ENCODE peak calls at places on chromosomes 11 and 22, in ten cellular contexts. One of them, this sample, is unnamed.

GRCh38 chr11:62546244-62546936 is at the start of gene AHNAK:
- DNase-seq in thoracic aorta: no peak
- DNase-seq in uterus: peak
- DNase-seq in mucosa of descending colon: peak
- DNase-seq in adrenal gland: peak
- DNase-seq in fibroblast of lung: peak
- DNase-seq in HFF-Myc: no peak
- DNase-seq in cardiac muscle cell: peak
- DNase-seq in GM12865: peak
- DNase-seq in AG04450: no peak
- DNase-seq in this sample: no peak

GRCh38 chr22:48052621-48052890 is 1290.1 kb downstream of the TBC1D22A start:
- DNase-seq in mucosa of descending colon: no peak
- DNase-seq in adrenal gland: no peak
- DNase-seq in cardiac muscle cell: no peak
- DNase-seq in thoracic aorta: no peak
- DNase-seq in GM12865: no peak
- DNase-seq in uterus: no peak
- DNase-seq in HFF-Myc: no peak
- DNase-seq in AG04450: no peak
- DNase-seq in fibroblast of lung: no peak
- DNase-seq in this sample: no peak

GRCh38 chr11:34346551-34346950 is 11.3 kb downstream of the ABTB2 start:
- DNase-seq in GM12865: no peak
- DNase-seq in HFF-Myc: no peak
- DNase-seq in fibroblast of lung: peak
- DNase-seq in mucosa of descending colon: no peak
- DNase-seq in AG04450: no peak
- DNase-seq in uterus: no peak
- DNase-seq in cardiac muscle cell: peak
- DNase-seq in adrenal gland: peak
- DNase-seq in thoracic aorta: no peak
- DNase-seq in this sample: no peak

GRCh38 chr11:86629070-86629706 is 43.2 kb downstream of the ME3 start:
- DNase-seq in uterus: peak
- DNase-seq in thoracic aorta: no peak
- DNase-seq in AG04450: no peak
- DNase-seq in HFF-Myc: no peak
- DNase-seq in cardiac muscle cell: peak
- DNase-seq in mucosa of descending colon: peak
- DNase-seq in fibroblast of lung: no peak
- DNase-seq in adrenal gland: peak
- DNase-seq in GM12865: no peak
- DNase-seq in this sample: no peak

GRCh38 chr11:13101836-13102574 is 92.9 kb downstream of the RASSF10 start:
- DNase-seq in uterus: no peak
- DNase-seq in mucosa of descending colon: no peak
- DNase-seq in fibroblast of lung: no peak
- DNase-seq in GM12865: no peak
- DNase-seq in thoracic aorta: no peak
- DNase-seq in cardiac muscle cell: no peak
- DNase-seq in adrenal gland: no peak
- DNase-seq in AG04450: no peak
- DNase-seq in HFF-Myc: no peak
- DNase-seq in this sample: no peak

GRCh38 chr11:33910261-33910959 is 18.5 kb upstream of the LMO2 start:
- DNase-seq in uterus: peak
- DNase-seq in HFF-Myc: no peak
- DNase-seq in cardiac muscle cell: no peak
- DNase-seq in GM12865: no peak
- DNase-seq in thoracic aorta: no peak
- DNase-seq in AG04450: no peak
- DNase-seq in adrenal gland: no peak
- DNase-seq in fibroblast of lung: peak
- DNase-seq in mucosa of descending colon: no peak
- DNase-seq in this sample: no peak

GRCh38 chr11:4922304-4922703 is 1.8 kb downstream of the OR51G1 start:
- DNase-seq in HFF-Myc: no peak
- DNase-seq in thoracic aorta: no peak
- DNase-seq in GM12865: no peak
- DNase-seq in fibroblast of lung: no peak
- DNase-seq in cardiac muscle cell: no peak
- DNase-seq in AG04450: no peak
- DNase-seq in adrenal gland: no peak
- DNase-seq in mucosa of descending colon: no peak
- DNase-seq in uterus: no peak
- DNase-seq in this sample: no peak

GRCh38 chr11:59174664-59175033 is 2.7 kb downstream of the DTX4 start:
- DNase-seq in cardiac muscle cell: peak
- DNase-seq in AG04450: no peak
- DNase-seq in uterus: no peak
- DNase-seq in HFF-Myc: no peak
- DNase-seq in fibroblast of lung: peak
- DNase-seq in mucosa of descending colon: peak
- DNase-seq in adrenal gland: no peak
- DNase-seq in thoracic aorta: no peak
- DNase-seq in GM12865: peak
- DNase-seq in this sample: peak

GRCh38 chr11:72240461-72241289 is 3.3 kb downstream of the PHOX2A start:
- DNase-seq in fibroblast of lung: peak
- DNase-seq in uterus: no peak
- DNase-seq in adrenal gland: no peak
- DNase-seq in thoracic aorta: no peak
- DNase-seq in cardiac muscle cell: peak
- DNase-seq in GM12865: no peak
- DNase-seq in HFF-Myc: no peak
- DNase-seq in mucosa of descending colon: no peak
- DNase-seq in AG04450: no peak
- DNase-seq in this sample: no peak

GRCh38 chr22:19761022-19761499 is 483 bp downstream of the TBX1 start:
- DNase-seq in fibroblast of lung: no peak
- DNase-seq in HFF-Myc: no peak
- DNase-seq in thoracic aorta: no peak
- DNase-seq in mucosa of descending colon: no peak
- DNase-seq in adrenal gland: no peak
- DNase-seq in GM12865: no peak
- DNase-seq in cardiac muscle cell: no peak
- DNase-seq in AG04450: no peak
- DNase-seq in uterus: no peak
- DNase-seq in this sample: no peak

GRCh38 chr22:20422271-20422958 is 15.2 kb downstream of the SCARF2 start:
- DNase-seq in mucosa of descending colon: no peak
- DNase-seq in cardiac muscle cell: peak
- DNase-seq in GM12865: no peak
- DNase-seq in AG04450: no peak
- DNase-seq in adrenal gland: no peak
- DNase-seq in thoracic aorta: no peak
- DNase-seq in uterus: no peak
- DNase-seq in HFF-Myc: peak
- DNase-seq in fibroblast of lung: peak
- DNase-seq in this sample: no peak

GRCh38 chr11:20156876-20157613 is 3.2 kb downstream of the DBX1 start:
- DNase-seq in GM12865: peak
- DNase-seq in fibroblast of lung: no peak
- DNase-seq in thoracic aorta: no peak
- DNase-seq in AG04450: no peak
- DNase-seq in cardiac muscle cell: no peak
- DNase-seq in mucosa of descending colon: peak
- DNase-seq in adrenal gland: no peak
- DNase-seq in uterus: no peak
- DNase-seq in HFF-Myc: no peak
- DNase-seq in this sample: no peak

GRCh38 chr22:30245181-30245984 is 1.2 kb downstream of the LIF start:
- DNase-seq in GM12865: peak
- DNase-seq in uterus: no peak
- DNase-seq in fibroblast of lung: no peak
- DNase-seq in adrenal gland: no peak
- DNase-seq in thoracic aorta: no peak
- DNase-seq in AG04450: no peak
- DNase-seq in mucosa of descending colon: peak
- DNase-seq in HFF-Myc: no peak
- DNase-seq in cardiac muscle cell: no peak
- DNase-seq in this sample: no peak

GRCh38 chr22:19213496-19214473 is 35.2 kb upstream of the SLC25A1 start:
- DNase-seq in GM12865: no peak
- DNase-seq in adrenal gland: no peak
- DNase-seq in HFF-Myc: peak
- DNase-seq in fibroblast of lung: no peak
- DNase-seq in mucosa of descending colon: no peak
- DNase-seq in thoracic aorta: no peak
- DNase-seq in uterus: no peak
- DNase-seq in AG04450: peak
- DNase-seq in cardiac muscle cell: peak
- DNase-seq in this sample: no peak

GRCh38 chr11:134539285-134539684 is 127.2 kb upstream of the B3GAT1 start:
- DNase-seq in HFF-Myc: no peak
- DNase-seq in fibroblast of lung: no peak
- DNase-seq in mucosa of descending colon: no peak
- DNase-seq in cardiac muscle cell: no peak
- DNase-seq in GM12865: no peak
- DNase-seq in uterus: no peak
- DNase-seq in thoracic aorta: no peak
- DNase-seq in AG04450: no peak
- DNase-seq in adrenal gland: no peak
- DNase-seq in this sample: no peak

GRCh38 chr22:36239150-36239400 is 252 bp downstream of the APOL2 start:
- DNase-seq in AG04450: no peak
- DNase-seq in uterus: no peak
- DNase-seq in HFF-Myc: no peak
- DNase-seq in fibroblast of lung: no peak
- DNase-seq in thoracic aorta: no peak
- DNase-seq in cardiac muscle cell: no peak
- DNase-seq in mucosa of descending colon: no peak
- DNase-seq in GM12865: peak
- DNase-seq in adrenal gland: no peak
- DNase-seq in this sample: no peak
- H3K4me3 ChIP-seq in AG04450: peak
- H3K4me3 ChIP-seq in uterus: peak
- H3K4me3 ChIP-seq in HFF-Myc: peak
- H3K4me3 ChIP-seq in fibroblast of lung: peak
- H3K4me3 ChIP-seq in thoracic aorta: peak
- H3K4me3 ChIP-seq in cardiac muscle cell: peak
- H3K4me3 ChIP-seq in mucosa of descending colon: peak
- H3K4me3 ChIP-seq in GM12865: peak
- H3K4me3 ChIP-seq in adrenal gland: peak
- H3K4me3 ChIP-seq in this sample: peak

DNA sequence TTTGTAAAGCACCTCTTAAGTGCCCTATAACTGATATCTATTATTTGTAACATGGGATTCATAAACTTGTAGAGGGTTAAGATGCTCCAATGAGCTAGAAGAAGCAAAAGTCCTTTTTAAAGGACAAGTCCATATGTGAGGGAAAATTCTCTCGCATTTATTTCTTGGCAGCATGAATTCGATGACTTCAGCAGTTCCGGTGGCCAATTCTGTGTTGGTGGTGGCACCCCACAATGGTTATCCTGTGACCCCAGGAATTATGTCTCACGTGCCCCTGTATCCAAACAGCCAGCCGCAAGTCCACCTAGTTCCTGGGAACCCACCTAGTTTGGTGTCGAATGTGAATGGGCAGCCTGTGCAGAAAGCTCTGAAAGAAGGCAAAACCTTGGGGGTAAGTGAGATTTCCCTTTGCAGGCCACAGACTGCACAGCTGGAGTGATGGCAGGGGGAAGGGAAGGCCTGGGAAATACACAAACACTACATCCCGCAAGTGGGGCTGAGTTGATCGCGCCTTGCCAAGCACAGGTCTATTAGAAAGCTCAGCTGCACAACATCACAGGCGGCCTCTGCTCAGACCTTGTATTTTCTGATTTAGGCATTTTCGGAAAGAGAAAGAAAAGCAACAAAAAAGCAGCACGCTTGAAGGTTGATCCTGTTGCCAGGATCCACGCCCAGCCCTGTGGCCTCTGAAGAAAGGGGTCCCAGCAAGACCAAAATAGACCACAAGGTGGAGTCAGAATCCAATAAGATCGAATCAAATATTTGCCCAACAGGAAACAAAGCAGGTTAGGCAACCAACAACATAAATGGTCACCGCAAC is 1.5 kb downstream of the MS4A8 start:
- DNase-seq in cardiac muscle cell: peak
- DNase-seq in uterus: no peak
- DNase-seq in fibroblast of lung: no peak
- DNase-seq in HFF-Myc: no peak
- DNase-seq in AG04450: no peak
- DNase-seq in GM12865: peak
- DNase-seq in thoracic aorta: no peak
- DNase-seq in mucosa of descending colon: peak
- DNase-seq in adrenal gland: no peak
- DNase-seq in this sample: no peak
- TF ChIP-seq CTCF in cardiac muscle cell: peak
- TF ChIP-seq CTCF in uterus: no peak
- TF ChIP-seq CTCF in fibroblast of lung: peak
- TF ChIP-seq CTCF in HFF-Myc: peak
- TF ChIP-seq CTCF in AG04450: peak
- TF ChIP-seq CTCF in GM12865: peak
- TF ChIP-seq CTCF in thoracic aorta: no peak
- TF ChIP-seq CTCF in mucosa of descending colon: no peak
- TF ChIP-seq CTCF in adrenal gland: peak
- TF ChIP-seq CTCF in this sample: no peak

DNA sequence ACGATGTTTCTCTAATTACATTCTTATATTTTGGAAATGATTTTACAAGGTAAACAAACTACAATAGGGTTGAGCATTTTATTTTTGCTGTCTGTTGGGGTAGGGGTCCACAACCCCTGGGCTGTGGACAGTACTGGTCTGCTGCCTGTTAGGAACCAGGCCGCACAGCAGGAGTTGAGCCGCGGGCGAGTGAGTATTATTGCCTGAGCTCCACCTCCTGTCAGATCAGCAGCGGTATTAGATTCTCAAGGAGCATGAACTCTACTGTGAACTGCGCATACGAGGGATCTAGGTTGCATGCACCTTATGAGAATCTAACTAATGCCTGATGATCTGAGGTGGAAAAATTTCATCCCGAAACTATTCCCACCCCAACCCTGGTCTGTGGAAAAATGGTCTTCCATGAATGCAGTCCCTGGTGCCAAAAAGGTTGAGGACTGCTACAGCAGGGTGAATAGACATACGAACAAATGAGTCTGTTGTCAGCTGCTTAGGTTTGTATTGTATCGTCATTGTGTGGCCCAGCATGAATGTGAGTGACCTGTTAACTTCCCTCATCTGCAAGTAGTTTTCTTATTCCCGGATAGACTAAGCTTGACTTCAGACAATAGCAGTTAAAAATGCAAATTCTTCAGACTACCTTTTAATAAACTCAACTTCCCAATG is 29.8 kb downstream of the RNF141 start:
- DNase-seq in HFF-Myc: no peak
- DNase-seq in thoracic aorta: no peak
- DNase-seq in fibroblast of lung: no peak
- DNase-seq in AG04450: no peak
- DNase-seq in adrenal gland: no peak
- DNase-seq in uterus: no peak
- DNase-seq in cardiac muscle cell: no peak
- DNase-seq in GM12865: no peak
- DNase-seq in mucosa of descending colon: no peak
- DNase-seq in this sample: no peak
- H3K4me3 ChIP-seq in HFF-Myc: no peak
- H3K4me3 ChIP-seq in thoracic aorta: no peak
- H3K4me3 ChIP-seq in fibroblast of lung: no peak
- H3K4me3 ChIP-seq in AG04450: no peak
- H3K4me3 ChIP-seq in adrenal gland: no peak
- H3K4me3 ChIP-seq in uterus: no peak
- H3K4me3 ChIP-seq in cardiac muscle cell: no peak
- H3K4me3 ChIP-seq in GM12865: no peak
- H3K4me3 ChIP-seq in mucosa of descending colon: no peak
- H3K4me3 ChIP-seq in this sample: no peak

GRCh38 chr11:65119670-65119995 is 2.1 kb upstream of the ZNHIT2 start:
- DNase-seq in adrenal gland: no peak
- DNase-seq in thoracic aorta: no peak
- DNase-seq in fibroblast of lung: no peak
- DNase-seq in GM12865: no peak
- DNase-seq in AG04450: no peak
- DNase-seq in cardiac muscle cell: no peak
- DNase-seq in uterus: no peak
- DNase-seq in mucosa of descending colon: no peak
- DNase-seq in HFF-Myc: no peak
- DNase-seq in this sample: no peak
- TF ChIP-seq CTCF in adrenal gland: no peak
- TF ChIP-seq CTCF in thoracic aorta: no peak
- TF ChIP-seq CTCF in fibroblast of lung: no peak
- TF ChIP-seq CTCF in GM12865: no peak
- TF ChIP-seq CTCF in AG04450: no peak
- TF ChIP-seq CTCF in cardiac muscle cell: no peak
- TF ChIP-seq CTCF in uterus: no peak
- TF ChIP-seq CTCF in mucosa of descending colon: no peak
- TF ChIP-seq CTCF in HFF-Myc: no peak
- TF ChIP-seq CTCF in this sample: no peak